ENCODE peak calls at places on chromosome 16, in six cellular contexts. M is NCI-H774, Z is endodermal cell, W is mesenchymal stem cell, K is tibial artery, G is lower leg skin. F is an unnamed sample.

GRCh38 chr16:84735846-84736586 is 36.2 kb downstream of the USP10 start:
- DNase-seq in K (no peak), W (no peak), G (no peak), M (no peak), Z (no peak), F (peak; percentile 37)

GRCh38 chr16:69112285-69113129 is 7.1 kb downstream of the HAS3 start:
- DNase-seq in W (peak; percentile 46), G (peak; percentile 82), Z (peak; percentile 94), K (no peak), M (no peak), F (peak; percentile 65)

GRCh38 chr16:30533748-30534367 is 800 bp downstream of the ZNF747 start:
- DNase-seq in W (no peak), Z (peak; percentile 58), M (no peak), G (no peak), K (no peak), F (no peak)

GRCh38 chr16:28258571-28258970 is 33.8 kb upstream of the SBK1 start:
- DNase-seq in G (no peak), Z (peak; percentile 73), M (no peak), W (no peak), K (no peak), F (no peak)

GRCh38 chr16:14957576-14958322 is 17.1 kb upstream of the PDXDC1 start:
- DNase-seq in W (no peak), K (no peak), Z (peak; percentile 46), M (no peak), G (no peak), F (no peak)

GRCh38 chr16:50528820-50529219 is 19.4 kb upstream of the NKD1 start:
- DNase-seq in G (peak; percentile 29), W (no peak), M (no peak), K (no peak), Z (peak; percentile 7), F (no peak)

GRCh38 chr16:6081320-6081976 is 983.9 kb upstream of the EEF2KMT start:
- DNase-seq in K (no peak), G (no peak), M (no peak), Z (peak; percentile 88), W (no peak), F (peak; percentile 31)

GRCh38 chr16:73154063-73154870 is 106.3 kb upstream of the ZFHX3 start:
- DNase-seq in Z (no peak), W (no peak), K (peak; percentile 67), M (no peak), G (no peak), F (no peak)

GRCh38 chr16:58196898-58197313 is 1.0 kb downstream of the CSNK2A2 start:
- DNase-seq in W (peak; percentile 22), M (no peak), K (no peak), G (no peak), Z (peak; percentile 55), F (no peak)

GRCh38 chr16:70777973-70778406 is 23.0 kb downstream of the VAC14 start:
- DNase-seq in M (no peak), K (no peak), G (no peak), W (no peak), Z (no peak), F (no peak)

GRCh38 chr16:83113317-83113716 is 486.5 kb downstream of the CDH13 start:
- DNase-seq in M (no peak), W (no peak), Z (peak; percentile 79), K (no peak), G (no peak), F (no peak)

GRCh38 chr16:30490210-30490609 is 17.7 kb downstream of the ITGAL start:
- DNase-seq in K (no peak), Z (no peak), W (no peak), G (no peak), M (no peak), F (no peak)

GRCh38 chr16:12440233-12440530 is 363.5 kb downstream of the CPPED1 start:
- DNase-seq in Z (no peak), G (no peak), M (no peak), W (no peak), K (no peak), F (no peak)

GRCh38 chr16:30888856-30889499 is 4.9 kb downstream of the BCL7C start:
- DNase-seq in W (no peak), G (no peak), M (no peak), Z (no peak), K (no peak), F (no peak)

GRCh38 chr16:64964126-64964540 is 157.7 kb downstream of the CDH11 start:
- DNase-seq in M (no peak), Z (no peak), K (no peak), G (no peak), W (peak; percentile 72), F (no peak)

GRCh38 chr16:50960517-50961202 is 190.4 kb downstream of the SALL1 start:
- DNase-seq in M (no peak), Z (peak; percentile 58), G (no peak), W (no peak), K (no peak), F (no peak)

GRCh38 chr16:67204076-67204475 is 5.1 kb downstream of the ELMO3 start:
- DNase-seq in Z (no peak), M (no peak), G (no peak), W (no peak), K (no peak), F (no peak)

F was measured in lung.